ENCODE peak calls at places on chromosomes 13 and 19, in seven cellular contexts. G is body of pancreas, D is H9, E is right atrium auricular region, L is left ventricle myocardium inferior, A is neural progenitor cell, K is transverse colon. R is an unnamed sample.

GRCh38 chr19:2661615-2662014 is 40.9 kb downstream of the GNG7 start:
- DNase-seq in G (no peak), D (no peak), E (no peak), L (no peak), A (no peak), K (no peak), R (no peak)

GRCh38 chr19:42313096-42313839 is at the start of gene TMEM145:
- DNase-seq in G (peak), D (peak), E (no peak), L (no peak), A (peak), K (peak), R (peak)

GRCh38 chr19:33193864-33194362 is at the start of gene LRP3:
- DNase-seq in G (peak), D (no peak), E (no peak), L (peak), A (peak), K (peak), R (no peak)

GRCh38 chr13:50412046-50412617 is 396.9 kb downstream of the KCNRG start:
- DNase-seq in G (no peak), D (no peak), E (no peak), L (no peak), A (no peak), K (no peak), R (no peak)

GRCh38 chr13:114071991-114072390 is 60.4 kb downstream of the RASA3 start:
- DNase-seq in G (peak), D (no peak), E (no peak), L (no peak), A (no peak), K (no peak), R (no peak)

GRCh38 chr13:35470671-35471465 is 5.6 kb downstream of the MAB21L1 start:
- DNase-seq in G (no peak), D (peak), E (peak), L (peak), A (peak), K (peak), R (peak)

GRCh38 chr19:43525836-43526771 is 897 bp downstream of the ETHE1 start:
- DNase-seq in G (peak), D (peak), E (no peak), L (peak), A (peak), K (peak), R (peak)

GRCh38 chr13:51643114-51643881 is 59.0 kb downstream of the WDFY2 start:
- DNase-seq in G (no peak), D (no peak), E (no peak), L (no peak), A (no peak), K (no peak), R (no peak)

GRCh38 chr13:21945195-21945594 is 274.3 kb downstream of the FGF9 start:
- DNase-seq in G (no peak), D (no peak), E (no peak), L (no peak), A (no peak), K (no peak), R (no peak)

GRCh38 chr19:1861599-1862031 is 1.8 kb downstream of the KLF16 start:
- DNase-seq in G (no peak), D (no peak), E (no peak), L (no peak), A (no peak), K (no peak), R (peak)

GRCh38 chr19:50213925-50214324 is 10.5 kb downstream of the MYH14 start:
- DNase-seq in G (no peak), D (no peak), E (no peak), L (no peak), A (no peak), K (no peak), R (no peak)

GRCh38 chr19:50210425-50210824 is 7.0 kb downstream of the MYH14 start:
- DNase-seq in G (no peak), D (no peak), E (no peak), L (no peak), A (no peak), K (no peak), R (no peak)

GRCh38 chr19:50221087-50221486 is 17.7 kb downstream of the MYH14 start:
- DNase-seq in G (no peak), D (no peak), E (no peak), L (no peak), A (no peak), K (no peak), R (no peak)

GRCh38 chr19:50214699-50215543 is 11.5 kb downstream of the MYH14 start:
- DNase-seq in G (peak), D (no peak), E (no peak), L (no peak), A (peak), K (peak), R (peak)

GRCh38 chr19:50215820-50216219 is 12.4 kb downstream of the MYH14 start:
- DNase-seq in G (no peak), D (no peak), E (no peak), L (no peak), A (no peak), K (no peak), R (no peak)
- H3K27ac ChIP-seq in G (peak), D (no peak), E (no peak), L (no peak), A (no peak), K (peak), R (no peak)

DNA sequence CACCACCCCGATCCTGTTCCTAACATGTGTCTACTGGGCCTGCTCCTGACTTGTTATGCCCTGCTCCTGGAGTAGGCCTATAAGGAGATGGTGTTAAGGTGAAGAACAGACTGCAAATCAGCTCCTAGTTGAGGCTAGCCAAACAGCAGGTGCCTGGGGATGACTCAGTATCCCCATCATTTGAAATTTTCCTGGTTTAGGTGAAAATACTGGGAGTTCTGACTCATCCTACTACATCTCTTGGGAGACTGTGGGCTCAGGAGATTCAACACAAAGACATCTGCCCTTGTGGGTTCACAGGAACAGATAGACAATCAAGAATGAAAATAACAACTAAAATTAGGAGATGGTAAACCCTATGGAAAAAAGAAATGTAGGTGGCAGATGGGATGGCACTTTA is 41.2 kb downstream of the BRD4 start:
- DNase-seq in G (no peak), D (no peak), E (no peak), L (no peak), A (no peak), K (no peak), R (no peak)
- H3K27ac ChIP-seq in G (no peak), D (no peak), E (no peak), L (no peak), A (no peak), K (no peak), R (no peak)

DNA sequence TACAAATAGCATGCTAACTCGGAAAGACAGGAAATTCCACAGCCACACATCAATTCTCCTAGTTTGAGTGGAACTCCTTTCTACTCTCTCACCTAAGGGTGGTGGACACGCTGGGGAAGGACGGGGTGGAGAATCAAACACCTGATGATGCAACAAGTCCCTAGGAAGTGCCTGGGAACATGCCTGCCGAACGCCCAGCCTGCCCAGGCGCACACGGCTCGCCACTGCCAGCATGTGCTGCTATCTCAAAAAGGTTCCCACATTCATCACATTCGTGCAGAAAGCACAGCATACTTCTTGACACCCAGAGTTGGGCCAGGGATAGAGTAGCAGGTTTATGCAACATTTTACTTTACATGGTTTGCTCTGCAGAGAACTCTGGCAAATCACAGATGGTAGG is 164.6 kb downstream of the ABCC4 start:
- DNase-seq in G (peak), D (no peak), E (no peak), L (no peak), A (no peak), K (no peak), R (no peak)
- H3K27ac ChIP-seq in G (no peak), D (no peak), E (no peak), L (no peak), A (no peak), K (no peak), R (no peak)

GRCh38 chr19:19096641-19097627 is 33.1 kb downstream of the SLC25A42 start:
- DNase-seq in G (no peak), D (no peak), E (no peak), L (no peak), A (no peak), K (peak), R (peak)
- H3K27ac ChIP-seq in G (no peak), D (no peak), E (no peak), L (no peak), A (no peak), K (no peak), R (no peak)

DNA sequence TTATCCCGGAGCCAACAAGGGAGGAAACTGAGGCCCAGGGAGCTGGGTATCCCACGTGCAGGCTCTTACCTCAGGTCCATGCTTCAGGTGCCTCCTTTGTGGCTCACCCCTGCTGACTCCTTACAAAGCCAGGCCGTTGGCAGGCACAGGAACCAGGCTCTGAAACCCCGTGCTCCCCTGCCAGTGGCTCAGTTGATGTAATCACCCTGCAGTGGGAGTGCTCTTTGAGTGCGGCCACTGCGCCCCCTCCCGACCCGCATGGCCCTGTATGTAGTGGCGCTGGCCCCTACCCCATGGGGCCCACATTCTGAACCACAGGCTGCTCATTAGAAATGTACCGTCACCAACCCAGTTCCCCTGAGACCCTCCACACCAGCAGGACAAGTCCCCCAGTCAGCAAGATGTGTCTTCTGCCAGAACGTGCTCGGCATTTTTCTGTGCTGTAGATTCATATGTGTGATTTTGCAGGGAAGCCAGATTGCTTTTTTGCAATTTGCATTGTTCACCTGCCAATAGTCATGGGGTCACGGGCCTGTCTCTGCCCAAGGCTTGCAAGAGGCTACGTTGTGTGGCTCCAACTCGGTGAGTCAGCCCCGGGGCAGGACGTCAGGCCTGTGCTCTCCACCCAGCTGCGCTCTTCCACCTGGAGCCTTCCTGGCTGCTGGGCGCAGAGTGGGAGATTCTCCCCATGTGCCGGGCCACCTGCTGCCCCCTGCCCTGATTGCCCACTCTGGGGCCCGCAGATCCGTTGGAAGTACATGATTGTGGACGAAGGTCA is 60.3 kb downstream of the SMARCA4 start:
- DNase-seq in G (no peak), D (no peak), E (no peak), L (no peak), A (no peak), K (no peak), R (no peak)
- H3K27ac ChIP-seq in G (no peak), D (no peak), E (no peak), L (no peak), A (no peak), K (no peak), R (no peak)

DNA sequence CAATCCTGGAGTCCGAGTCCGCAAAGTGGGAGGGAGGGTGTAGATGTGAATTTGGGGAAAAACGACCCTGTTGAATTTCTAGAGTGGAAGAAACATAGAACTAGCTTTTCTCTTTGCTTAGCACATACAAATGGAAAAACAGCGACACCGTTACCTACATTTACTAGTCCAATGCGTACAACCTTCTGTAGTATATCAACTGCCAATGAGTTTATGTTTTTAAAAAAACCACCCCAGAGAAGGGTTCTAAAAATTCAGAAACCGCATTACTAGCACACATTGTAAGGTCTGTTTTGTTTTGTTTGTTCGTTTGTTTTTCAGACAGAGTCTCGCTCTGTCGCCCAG is 332 bp upstream of the SUPT20H start:
- DNase-seq in G (no peak), D (no peak), E (no peak), L (no peak), A (no peak), K (no peak), R (no peak)
- H3K27ac ChIP-seq in G (peak), D (no peak), E (peak), L (peak), A (no peak), K (peak), R (peak)

GRCh38 chr13:29923554-29924481 is 73.4 kb upstream of the UBL3 start:
- DNase-seq in G (peak), D (peak), E (peak), L (peak), A (peak), K (peak), R (peak)
- H3K27ac ChIP-seq in G (peak), D (no peak), E (peak), L (peak), A (no peak), K (peak), R (peak)

GRCh38 chr13:73464758-73465628 is 406.2 kb downstream of the KLF5 start:
- DNase-seq in G (no peak), D (no peak), E (no peak), L (no peak), A (no peak), K (peak), R (no peak)

GRCh38 chr13:73462241-73462640 is 403.4 kb downstream of the KLF5 start:
- DNase-seq in G (no peak), D (no peak), E (no peak), L (no peak), A (no peak), K (no peak), R (no peak)

GRCh38 chr13:73466561-73466960 is 407.8 kb downstream of the KLF5 start:
- DNase-seq in G (no peak), D (no peak), E (no peak), L (no peak), A (no peak), K (no peak), R (no peak)

GRCh38 chr13:73467103-73467502 is 408.3 kb downstream of the KLF5 start:
- DNase-seq in G (no peak), D (no peak), E (no peak), L (no peak), A (no peak), K (no peak), R (no peak)

DNA sequence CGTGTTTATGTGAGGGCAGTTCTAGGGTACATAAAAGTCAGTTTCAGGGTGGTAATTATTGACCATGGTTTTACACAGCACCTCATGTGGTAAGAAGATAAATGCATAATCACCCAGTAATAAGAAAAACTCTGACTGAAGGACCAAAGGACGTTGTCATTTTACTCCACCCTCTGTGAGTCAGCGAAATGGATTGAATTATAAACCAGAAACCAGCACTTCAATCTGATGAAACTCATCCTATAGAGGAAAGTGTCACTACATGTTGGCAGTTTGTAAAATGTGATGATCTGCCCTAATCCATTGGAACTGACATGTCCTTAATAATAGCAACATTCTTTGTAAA is 406.8 kb downstream of the KLF5 start:
- DNase-seq in G (no peak), D (no peak), E (no peak), L (no peak), A (no peak), K (peak), R (peak)
- H3K27ac ChIP-seq in G (no peak), D (no peak), E (no peak), L (no peak), A (no peak), K (peak), R (peak)